ENCODE peak calls at places on chromosomes 12 and 14, in four cellular contexts. One of them, this sample, is unnamed.

GRCh38 chr14:52010173-52010693 is 20.9 kb downstream of the RTRAF start:
- DNase-seq in K562: no peak
- DNase-seq in HepG2: no peak
- DNase-seq in GM12878: no peak
- DNase-seq in this sample: no peak

GRCh38 chr12:94674835-94675234 is 24.5 kb upstream of the TMCC3 start:
- DNase-seq in HepG2: no peak
- DNase-seq in K562: no peak
- DNase-seq in GM12878: no peak
- DNase-seq in this sample: no peak

GRCh38 chr12:83933615-83934014 is 979.0 kb downstream of the SLC6A15 start:
- DNase-seq in K562: no peak
- DNase-seq in GM12878: no peak
- DNase-seq in HepG2: no peak
- DNase-seq in this sample: no peak

GRCh38 chr14:89379006-89379405 is 38.0 kb downstream of the FOXN3 start:
- DNase-seq in HepG2: no peak
- DNase-seq in K562: no peak
- DNase-seq in GM12878: no peak
- DNase-seq in this sample: no peak

GRCh38 chr12:54683388-54683787 is 35.2 kb upstream of the DCD start:
- DNase-seq in HepG2: no peak
- DNase-seq in GM12878: no peak
- DNase-seq in K562: no peak
- DNase-seq in this sample: no peak

GRCh38 chr12:52636189-52636588 is 15.8 kb downstream of the KRT2 start:
- DNase-seq in GM12878: no peak
- DNase-seq in HepG2: no peak
- DNase-seq in K562: no peak
- DNase-seq in this sample: no peak

GRCh38 chr14:85252011-85252410 is 277.9 kb upstream of the FLRT2 start:
- DNase-seq in GM12878: no peak
- DNase-seq in HepG2: no peak
- DNase-seq in K562: no peak
- DNase-seq in this sample: no peak

GRCh38 chr14:93951798-93952540 is 24.4 kb downstream of the ASB2 start:
- DNase-seq in GM12878: no peak
- DNase-seq in K562: no peak
- DNase-seq in HepG2: no peak
- DNase-seq in this sample: no peak

GRCh38 chr14:68458840-68459469 is 333.9 kb downstream of the ZFP36L1 start:
- DNase-seq in GM12878: no peak
- DNase-seq in K562: no peak
- DNase-seq in HepG2: peak
- DNase-seq in this sample: peak

GRCh38 chr14:78005325-78005724 is 164.8 kb upstream of the NRXN3 start:
- DNase-seq in GM12878: peak
- DNase-seq in K562: peak
- DNase-seq in HepG2: no peak
- DNase-seq in this sample: no peak

GRCh38 chr14:101351769-101352168 is 209.5 kb upstream of the DIO3 start:
- DNase-seq in HepG2: no peak
- DNase-seq in K562: no peak
- DNase-seq in GM12878: no peak
- DNase-seq in this sample: no peak

GRCh38 chr12:103442822-103443221 is 52.9 kb downstream of the C12orf42 start:
- DNase-seq in K562: no peak
- DNase-seq in GM12878: peak
- DNase-seq in HepG2: no peak
- DNase-seq in this sample: no peak

GRCh38 chr12:64577046-64577445 is 33.2 kb upstream of the RASSF3 start:
- DNase-seq in GM12878: no peak
- DNase-seq in HepG2: no peak
- DNase-seq in K562: no peak
- DNase-seq in this sample: no peak

GRCh38 chr12:121992059-121992879 is 29.4 kb upstream of the BCL7A start:
- DNase-seq in GM12878: peak
- DNase-seq in K562: no peak
- DNase-seq in HepG2: peak
- DNase-seq in this sample: no peak

GRCh38 chr14:93317836-93318807 is 14.7 kb downstream of the BTBD7 start:
- DNase-seq in GM12878: no peak
- DNase-seq in K562: no peak
- DNase-seq in HepG2: no peak
- DNase-seq in this sample: no peak

GRCh38 chr12:29796823-29797263 is 13.1 kb upstream of the TMTC1 start:
- DNase-seq in K562: no peak
- DNase-seq in GM12878: no peak
- DNase-seq in HepG2: no peak
- DNase-seq in this sample: no peak

GRCh38 chr12:65656904-65657351 is 167.4 kb upstream of the HMGA2 start:
- DNase-seq in HepG2: no peak
- DNase-seq in GM12878: no peak
- DNase-seq in K562: peak
- DNase-seq in this sample: no peak

GRCh38 chr12:65653321-65653720 is 171.0 kb upstream of the HMGA2 start:
- DNase-seq in HepG2: no peak
- DNase-seq in K562: no peak
- DNase-seq in GM12878: no peak
- DNase-seq in this sample: no peak

GRCh38 chr12:65656156-65656885 is 168.0 kb upstream of the HMGA2 start:
- DNase-seq in GM12878: no peak
- DNase-seq in K562: no peak
- DNase-seq in HepG2: no peak
- DNase-seq in this sample: no peak

GRCh38 chr12:65654230-65654629 is 170.1 kb upstream of the HMGA2 start:
- DNase-seq in HepG2: no peak
- DNase-seq in K562: no peak
- DNase-seq in GM12878: no peak
- DNase-seq in this sample: no peak

DNA sequence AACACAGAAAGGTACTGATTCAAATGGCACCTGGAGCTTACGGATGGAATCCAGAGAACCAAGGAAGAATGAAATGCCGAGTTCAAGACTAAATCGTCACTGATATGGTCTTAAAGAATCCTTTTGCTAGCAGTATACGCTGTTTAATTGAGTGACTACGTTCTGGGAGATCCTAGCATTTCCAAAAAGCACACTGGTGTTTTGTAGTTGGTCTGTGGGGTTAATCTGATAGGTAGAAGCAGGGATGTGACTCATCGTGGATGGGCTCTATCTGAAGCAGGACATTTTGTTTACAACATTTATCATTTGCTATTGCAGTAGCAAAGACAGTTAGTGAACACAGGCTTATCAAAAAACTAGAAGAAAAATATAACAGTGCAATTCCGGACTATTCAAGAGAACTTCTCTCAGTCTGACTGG is 169.2 kb upstream of the HMGA2 start:
- DNase-seq in K562: peak
- DNase-seq in GM12878: no peak
- DNase-seq in HepG2: no peak
- DNase-seq in this sample: no peak
- TF ChIP-seq MAX in K562: no peak
- TF ChIP-seq MAX in GM12878: no peak
- TF ChIP-seq MAX in HepG2: no peak
- TF ChIP-seq MAX in this sample: no peak

DNA sequence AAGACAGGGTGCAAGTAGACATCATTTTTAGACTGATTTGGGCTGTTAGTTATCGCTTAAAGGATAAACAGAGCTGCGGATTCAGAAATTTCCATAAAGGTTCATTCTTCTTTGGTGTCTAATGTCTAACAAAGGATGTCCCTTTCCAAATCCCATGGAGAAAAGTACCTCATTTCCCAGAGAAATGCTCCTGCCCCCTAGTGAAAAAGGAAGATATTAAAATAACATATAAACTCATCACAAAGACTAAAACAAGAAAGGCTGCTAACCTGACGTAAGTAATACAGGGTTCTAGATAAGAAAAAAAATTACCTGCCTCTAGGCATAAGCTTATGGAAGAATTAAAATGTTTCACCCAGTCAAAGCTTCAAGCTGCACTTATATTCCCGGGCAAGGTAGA is 22.8 kb downstream of the ARMH4 start:
- DNase-seq in GM12878: no peak
- DNase-seq in HepG2: no peak
- DNase-seq in K562: no peak
- DNase-seq in this sample: no peak
- TF ChIP-seq CTCF in GM12878: no peak
- TF ChIP-seq CTCF in HepG2: no peak
- TF ChIP-seq CTCF in K562: peak
- TF ChIP-seq CTCF in this sample: no peak

GRCh38 chr14:58270628-58271027 is 26.0 kb downstream of the PSMA3 start:
- DNase-seq in K562: no peak
- DNase-seq in HepG2: no peak
- DNase-seq in GM12878: no peak
- DNase-seq in this sample: no peak

GRCh38 chr14:58278177-58278576 is 20.2 kb upstream of the ARID4A start:
- DNase-seq in K562: no peak
- DNase-seq in HepG2: no peak
- DNase-seq in GM12878: no peak
- DNase-seq in this sample: no peak

GRCh38 chr14:58276208-58276607 is 22.1 kb upstream of the ARID4A start:
- DNase-seq in K562: no peak
- DNase-seq in GM12878: no peak
- DNase-seq in HepG2: no peak
- DNase-seq in this sample: no peak

GRCh38 chr14:58275527-58276190 is 22.7 kb upstream of the ARID4A start:
- DNase-seq in GM12878: no peak
- DNase-seq in HepG2: no peak
- DNase-seq in K562: no peak
- DNase-seq in this sample: no peak

DNA sequence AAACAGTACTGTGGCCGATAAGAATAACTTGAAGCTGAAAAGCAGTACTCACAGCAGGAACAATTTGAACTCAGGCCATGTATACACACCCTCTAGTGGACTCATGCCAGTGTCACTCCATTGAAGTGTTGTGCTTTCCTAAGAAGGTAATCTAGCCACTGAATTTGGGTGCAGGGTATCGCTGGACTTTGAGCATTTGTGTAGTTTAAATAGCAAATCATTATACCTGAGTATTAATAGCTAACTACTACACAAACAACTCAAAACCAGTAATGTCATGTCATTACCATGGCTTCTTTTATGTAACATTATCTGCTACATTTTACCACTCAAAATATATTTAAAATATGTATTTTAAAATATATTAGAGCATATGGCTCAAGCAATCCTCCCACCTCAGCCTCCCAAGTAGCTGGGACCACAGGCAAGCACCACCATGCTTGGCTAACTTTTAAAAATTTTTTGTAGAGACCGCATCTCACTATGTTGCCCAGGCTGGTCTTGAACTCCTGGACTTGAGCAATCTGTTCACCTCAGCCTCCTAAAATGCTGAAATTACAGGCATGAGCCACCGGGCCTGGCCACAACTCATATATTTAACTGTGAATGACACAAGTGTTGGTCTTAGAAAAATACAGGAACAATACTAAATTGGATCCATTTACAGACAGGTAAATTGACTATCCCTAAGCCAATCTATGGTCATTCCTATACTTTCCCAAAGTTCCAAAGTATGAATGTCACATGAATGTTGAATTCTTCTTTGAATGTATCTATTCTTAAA is 25.6 kb upstream of the ARID4A start:
- DNase-seq in K562: no peak
- DNase-seq in GM12878: no peak
- DNase-seq in HepG2: peak
- DNase-seq in this sample: no peak
- TF ChIP-seq NR2C2 in K562: no peak
- TF ChIP-seq NR2C2 in GM12878: no peak
- TF ChIP-seq NR2C2 in HepG2: peak
- TF ChIP-seq NR2C2 in this sample: no peak

GRCh38 chr12:55829967-55830600 is 697 bp upstream of the DNAJC14 start:
- DNase-seq in K562: peak
- DNase-seq in HepG2: no peak
- DNase-seq in GM12878: no peak
- DNase-seq in this sample: peak
- TF ChIP-seq MAX in K562: no peak
- TF ChIP-seq MAX in HepG2: no peak
- TF ChIP-seq MAX in GM12878: no peak
- TF ChIP-seq MAX in this sample: no peak

GRCh38 chr14:103275000-103275399 is 59.0 kb upstream of the EIF5 start:
- DNase-seq in K562: no peak
- DNase-seq in GM12878: no peak
- DNase-seq in HepG2: no peak
- DNase-seq in this sample: no peak

GRCh38 chr14:103280278-103280917 is 53.6 kb upstream of the EIF5 start:
- DNase-seq in HepG2: no peak
- DNase-seq in GM12878: no peak
- DNase-seq in K562: no peak
- DNase-seq in this sample: no peak

GRCh38 chr14:103282932-103283331 is 51.1 kb upstream of the EIF5 start:
- DNase-seq in GM12878: no peak
- DNase-seq in HepG2: no peak
- DNase-seq in K562: no peak
- DNase-seq in this sample: no peak

GRCh38 chr14:103281496-103282231 is 52.4 kb upstream of the EIF5 start:
- DNase-seq in GM12878: no peak
- DNase-seq in K562: peak
- DNase-seq in HepG2: peak
- DNase-seq in this sample: peak

DNA sequence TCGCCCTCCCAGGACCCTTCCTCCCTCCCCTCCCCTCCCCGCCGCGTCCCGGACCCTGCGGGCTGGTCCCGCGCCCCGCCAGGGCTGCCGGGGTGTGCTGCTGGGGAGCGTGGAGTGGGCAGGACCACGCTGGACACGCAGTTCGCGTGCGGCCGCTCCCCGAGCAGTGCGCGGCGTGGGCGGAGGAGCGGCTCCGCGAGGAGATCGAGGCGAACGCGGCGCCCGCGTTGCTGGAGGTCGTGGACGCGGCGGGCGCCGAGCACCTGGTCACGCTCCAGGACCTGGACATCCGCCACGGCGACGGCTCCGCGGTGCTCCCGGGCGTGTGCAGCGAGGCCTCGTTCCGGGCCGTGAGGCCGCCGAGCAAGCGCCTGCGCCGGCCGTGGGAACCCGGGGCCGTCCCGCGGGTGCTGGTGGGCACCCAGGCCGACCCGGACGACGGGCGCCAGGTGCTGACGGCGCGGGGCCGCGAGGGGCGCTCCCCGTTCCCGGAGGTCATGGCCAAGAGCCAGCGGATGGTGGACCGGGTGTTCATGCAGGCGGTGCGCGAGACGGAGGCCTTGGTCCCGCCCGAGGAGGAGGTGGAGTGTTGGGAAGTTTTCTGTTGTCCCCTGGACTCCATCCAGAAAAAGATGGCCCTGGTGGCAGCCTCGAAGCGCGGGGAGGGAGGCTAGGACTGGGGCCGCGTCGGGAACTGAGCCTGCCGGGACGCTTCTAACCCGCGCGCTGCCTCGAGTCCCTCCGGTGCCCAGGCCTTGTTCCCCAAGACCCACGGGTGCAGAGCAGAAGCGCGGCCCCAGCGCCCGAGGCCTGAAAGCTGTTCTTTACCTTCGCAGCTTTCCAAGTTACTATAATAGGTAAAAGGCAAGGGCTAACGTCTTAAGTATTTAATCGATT is 54.7 kb upstream of the EIF5 start:
- DNase-seq in GM12878: no peak
- DNase-seq in K562: no peak
- DNase-seq in HepG2: no peak
- DNase-seq in this sample: peak
- TF ChIP-seq CTCF in GM12878: no peak
- TF ChIP-seq CTCF in K562: no peak
- TF ChIP-seq CTCF in HepG2: no peak
- TF ChIP-seq CTCF in this sample: no peak

This sample was measured in WTC11.